ENCODE peak calls at places on chromosomes 3 and 15, in four cellular contexts. I, D, Y and L are unnamed samples. For H3K4me1 and H3K27me3, the result is how much of the 10 kb centered on the place peaks cover.

GRCh38 chr15:64356443-64357040 is 569 bp upstream of the CSNK1G1 start:
- ATAC-seq in D (peak), I (no peak), Y (peak), L (peak)

GRCh38 chr15:84946772-84947489 is 34.7 kb upstream of the PDE8A start:
- ATAC-seq in D (no peak), I (no peak), Y (no peak), L (no peak)

GRCh38 chr15:66524801-66525200 is 19.7 kb downstream of the ZWILCH start:
- ATAC-seq in I (no peak), D (no peak), Y (no peak), L (no peak)

GRCh38 chr15:70826634-70827033 is 27.3 kb downstream of the LARP6 start:
- ATAC-seq in Y (peak), D (peak), I (no peak), L (peak)

GRCh38 chr3:149376728-149377407 is 581 bp downstream of the TM4SF1 start:
- ATAC-seq in Y (no peak), I (no peak), D (no peak), L (no peak)

GRCh38 chr3:41188291-41188690 is 11.0 kb upstream of the CTNNB1 start:
- ATAC-seq in D (no peak), Y (no peak), I (no peak), L (no peak)

GRCh38 chr3:12235691-12236090 is 53.2 kb upstream of the PPARG start:
- ATAC-seq in Y (peak), I (no peak), D (no peak), L (no peak)

GRCh38 chr15:78130466-78131294 is 565 bp downstream of the CIB2 start:
- ATAC-seq in I (peak), Y (no peak), D (no peak), L (peak)

GRCh38 chr3:196948442-196949365 is 6.4 kb upstream of the NCBP2 start:
- ATAC-seq in Y (peak), I (no peak), D (no peak), L (no peak)

GRCh38 chr15:23616536-23616935 is 31.1 kb downstream of the MAGEL2 start:
- ATAC-seq in D (no peak), I (no peak), Y (no peak), L (no peak)

GRCh38 chr15:73317651-73318462 is 50.9 kb downstream of the HCN4 start:
- ATAC-seq in I (no peak), Y (no peak), D (no peak), L (no peak)

GRCh38 chr3:179158336-179159039 is 10.3 kb downstream of the PIK3CA start:
- ATAC-seq in D (no peak), I (no peak), Y (no peak), L (no peak)

GRCh38 chr3:123297627-123297899 is 95.8 kb downstream of the SEC22A start:
- ATAC-seq in D (no peak), Y (no peak), I (no peak), L (no peak)

GRCh38 chr3:127678611-127679533 is 6.1 kb downstream of the ABTB1 start:
- ATAC-seq in Y (no peak), D (no peak), I (no peak), L (no peak)

GRCh38 chr3:152236741-152237140 is 32.0 kb upstream of the MBNL1 start:
- ATAC-seq in Y (no peak), D (no peak), I (peak), L (no peak)

GRCh38 chr15:98548172-98548971 is 100.0 kb upstream of the IGF1R start:
- ATAC-seq in I (peak), D (peak), Y (peak), L (peak)

GRCh38 chr3:77541203-77541922 is 501.5 kb downstream of the ROBO2 start:
- ATAC-seq in I (no peak), Y (no peak), D (peak), L (no peak)

GRCh38 chr3:115072265-115073008 is 74.7 kb downstream of the ZBTB20 start:
- ATAC-seq in Y (peak), D (no peak), I (no peak), L (peak)

GRCh38 chr15:48939686-48940085 is 24.0 kb downstream of the SHC4 start:
- ATAC-seq in D (no peak), Y (peak), I (no peak), L (no peak)

GRCh38 chr15:96703087-96703486 is 372.6 kb downstream of the NR2F2 start:
- ATAC-seq in I (no peak), D (no peak), Y (peak), L (no peak)
- H3K4me1 ChIP-seq in I (under half), D (under half), Y (under half), L (under half)

DNA sequence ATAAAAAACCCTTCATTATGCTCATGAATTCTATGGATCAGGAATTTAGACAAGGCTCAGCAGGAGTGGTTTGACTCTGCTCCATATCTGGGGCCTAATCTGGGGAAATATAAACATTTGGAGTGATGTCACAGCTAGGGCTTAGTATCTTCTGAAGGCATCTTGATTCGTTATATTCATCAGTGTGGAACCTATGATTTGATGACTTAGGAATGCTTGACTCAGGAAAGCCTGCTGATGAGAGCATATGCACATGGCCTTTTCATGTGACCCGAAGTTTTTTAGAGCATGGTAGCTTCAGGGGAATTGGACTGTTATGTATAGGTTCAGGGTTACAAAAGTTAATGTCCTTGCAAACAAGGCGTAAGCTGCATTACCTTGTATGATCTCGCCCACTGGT is 184.9 kb upstream of the LRRC3B start:
- ATAC-seq in Y (peak), I (no peak), D (no peak), L (no peak)
- H3K27me3 ChIP-seq in Y (under half), I (under half), D (under half), L (under half)

GRCh38 chr15:82833283-82833682 is 23.9 kb downstream of the WHAMM start:
- ATAC-seq in I (no peak), Y (no peak), D (peak), L (no peak)

GRCh38 chr15:82830427-82831173 is 21.2 kb downstream of the WHAMM start:
- ATAC-seq in I (no peak), Y (no peak), D (no peak), L (no peak)

GRCh38 chr15:82832601-82833209 is 23.3 kb downstream of the WHAMM start:
- ATAC-seq in Y (peak), I (peak), D (peak), L (no peak)

GRCh38 chr15:82829234-82829633 is 19.8 kb downstream of the WHAMM start:
- ATAC-seq in I (no peak), Y (no peak), D (no peak), L (no peak)

DNA sequence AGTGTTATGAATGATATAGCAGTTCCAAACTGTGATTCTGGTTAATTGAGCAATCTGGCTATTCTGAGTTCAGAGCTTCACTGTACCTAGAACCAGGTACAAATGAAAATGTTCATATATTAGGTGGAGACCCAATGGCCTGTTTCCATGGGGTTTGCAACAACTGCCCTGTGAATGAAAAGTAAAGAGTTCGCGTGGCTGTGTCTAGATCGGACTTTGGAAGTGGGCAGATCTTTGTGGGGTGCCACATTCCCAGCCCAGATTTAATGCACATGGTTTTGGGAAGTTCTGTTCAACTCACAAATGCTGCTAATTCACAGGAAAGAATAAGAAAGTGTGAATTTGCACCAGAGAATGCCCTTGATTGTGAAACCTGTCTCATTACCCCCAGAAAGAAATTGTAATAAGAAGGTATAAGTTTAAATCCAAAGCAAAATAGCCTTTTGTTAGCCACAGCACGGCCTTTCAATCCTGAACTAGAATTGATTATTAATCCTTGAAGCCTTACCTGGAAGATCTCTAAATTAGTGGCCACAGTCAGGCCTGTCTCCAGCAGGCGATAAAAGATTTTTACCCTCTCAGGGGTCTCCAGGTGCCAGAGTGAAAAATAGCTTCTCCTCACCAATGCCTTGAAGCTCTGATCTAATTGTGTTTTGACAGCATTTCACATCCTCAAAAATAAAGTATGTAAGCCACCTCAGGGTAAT is 22.6 kb downstream of the WHAMM start:
- ATAC-seq in D (no peak), Y (no peak), I (no peak), L (no peak)
- H3K4me1 ChIP-seq in D (under half), Y (under half), I (under half), L (under half)

GRCh38 chr3:13715167-13715954 is 164.5 kb downstream of the WNT7A start:
- ATAC-seq in D (no peak), I (no peak), Y (no peak), L (no peak)

GRCh38 chr3:13716540-13717221 is 163.2 kb downstream of the WNT7A start:
- ATAC-seq in I (no peak), D (no peak), Y (no peak), L (no peak)

GRCh38 chr3:13717222-13717573 is 162.7 kb downstream of the WNT7A start:
- ATAC-seq in I (no peak), D (no peak), Y (no peak), L (no peak)

GRCh38 chr3:13714251-13714916 is 165.5 kb downstream of the FBLN2 start:
- ATAC-seq in Y (no peak), D (no peak), I (no peak), L (no peak)

DNA sequence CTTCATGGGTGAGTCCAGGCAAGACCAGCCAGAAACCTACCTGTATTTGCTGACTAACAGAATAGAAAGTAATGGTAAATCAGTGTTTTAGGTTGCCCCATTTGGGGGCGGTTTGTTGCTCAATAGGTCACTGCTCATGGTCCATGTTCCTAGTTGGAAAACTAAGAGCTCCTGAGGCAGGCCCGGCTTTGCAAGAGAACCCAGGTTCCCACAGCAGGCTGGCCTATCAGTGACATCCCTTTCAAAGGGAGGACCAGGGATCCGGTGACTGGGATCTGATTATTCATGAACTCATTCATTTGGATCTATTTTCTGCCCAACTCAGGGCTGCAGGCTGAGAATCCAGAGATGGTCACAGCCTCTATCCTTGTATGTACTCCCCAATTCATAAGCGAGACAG is 163.9 kb downstream of the WNT7A start:
- ATAC-seq in D (no peak), I (no peak), Y (no peak), L (no peak)
- H3K27me3 ChIP-seq in D (under half), I (under half), Y (under half), L (under half)

DNA sequence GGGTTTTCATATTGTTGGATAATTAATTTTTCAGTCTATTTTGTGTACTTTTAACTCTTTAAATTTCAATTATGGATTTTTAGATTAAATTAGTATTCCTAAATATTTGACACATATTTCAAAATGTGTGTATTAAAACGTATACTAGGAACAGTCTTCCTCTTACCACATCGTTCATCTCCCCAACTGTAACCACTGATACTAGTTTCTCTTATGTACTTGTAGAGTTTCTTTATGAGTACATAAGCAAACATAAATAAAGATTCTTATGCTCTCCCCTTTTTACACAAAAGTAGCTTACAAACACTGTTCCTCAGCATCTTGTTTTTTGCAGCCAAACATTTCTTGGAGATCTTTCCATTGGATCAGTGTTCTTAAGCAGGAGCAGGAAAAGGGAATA is 45.9 kb downstream of the CMSS1 start:
- ATAC-seq in Y (no peak), I (no peak), D (no peak), L (no peak)
- H3K4me1 ChIP-seq in Y (under half), I (under half), D (under half), L (under half)

GRCh38 chr15:89369548-89369947 is 34.9 kb upstream of the POLG start:
- ATAC-seq in D (no peak), I (no peak), Y (no peak), L (no peak)

GRCh38 chr15:89374116-89375004 is 39.7 kb upstream of the POLG start:
- ATAC-seq in Y (no peak), I (no peak), D (no peak), L (no peak)

GRCh38 chr15:89371145-89372044 is 36.8 kb upstream of the POLG start:
- ATAC-seq in I (no peak), D (peak), Y (peak), L (peak)

GRCh38 chr15:89370120-89371077 is 35.8 kb upstream of the POLG start:
- ATAC-seq in I (no peak), D (no peak), Y (no peak), L (no peak)

DNA sequence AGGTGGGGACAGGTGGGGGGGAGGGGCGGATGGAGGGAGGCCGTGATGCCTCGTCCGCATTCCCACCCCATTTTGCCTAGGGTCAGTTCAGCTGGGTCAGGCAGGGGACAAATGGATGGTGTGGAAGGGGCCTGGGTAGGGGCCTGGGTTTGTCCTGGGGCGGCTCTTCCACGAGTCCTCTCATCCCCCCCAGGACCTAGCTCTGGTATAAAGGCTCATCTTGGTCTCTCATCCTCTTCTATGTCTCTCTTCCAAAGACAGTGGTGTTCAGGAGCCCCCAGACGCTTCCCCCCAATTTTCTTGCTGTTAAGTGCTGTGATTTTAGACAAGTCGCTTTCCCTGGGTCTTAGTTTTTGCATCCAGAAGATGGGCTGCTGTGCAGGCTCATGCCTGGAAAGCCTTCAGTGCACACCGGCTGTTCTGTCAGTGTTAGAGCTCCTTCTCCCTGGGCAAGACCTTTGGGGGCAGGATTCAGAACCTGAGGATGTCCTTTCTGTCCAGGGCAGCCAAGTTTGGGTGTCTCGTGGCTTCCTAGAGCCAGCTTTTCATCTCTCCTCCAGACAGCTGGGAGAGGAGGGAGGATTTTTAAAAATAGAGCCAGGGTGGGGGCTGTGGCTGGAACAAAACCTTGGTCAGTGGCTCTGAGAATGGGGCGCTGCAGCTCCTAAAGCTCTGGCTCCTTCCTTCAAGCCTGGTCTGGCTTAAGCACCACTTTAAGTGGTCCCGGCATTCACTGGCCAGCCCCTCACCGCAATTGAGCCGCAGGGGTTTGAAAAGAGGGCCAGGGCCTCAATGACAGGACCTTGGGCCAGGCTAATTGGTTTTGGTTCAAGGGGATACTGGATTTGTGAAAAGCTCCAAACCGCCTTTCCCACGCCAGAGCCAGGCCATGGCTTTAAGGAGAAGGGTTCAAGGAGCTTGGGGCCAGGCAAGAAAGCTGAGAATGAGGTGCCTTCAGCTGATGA is 37.7 kb upstream of the POLG start:
- ATAC-seq in D (no peak), Y (no peak), I (no peak), L (no peak)
- H3K27me3 ChIP-seq in D (half or more), Y (half or more), I (under half), L (half or more)

DNA sequence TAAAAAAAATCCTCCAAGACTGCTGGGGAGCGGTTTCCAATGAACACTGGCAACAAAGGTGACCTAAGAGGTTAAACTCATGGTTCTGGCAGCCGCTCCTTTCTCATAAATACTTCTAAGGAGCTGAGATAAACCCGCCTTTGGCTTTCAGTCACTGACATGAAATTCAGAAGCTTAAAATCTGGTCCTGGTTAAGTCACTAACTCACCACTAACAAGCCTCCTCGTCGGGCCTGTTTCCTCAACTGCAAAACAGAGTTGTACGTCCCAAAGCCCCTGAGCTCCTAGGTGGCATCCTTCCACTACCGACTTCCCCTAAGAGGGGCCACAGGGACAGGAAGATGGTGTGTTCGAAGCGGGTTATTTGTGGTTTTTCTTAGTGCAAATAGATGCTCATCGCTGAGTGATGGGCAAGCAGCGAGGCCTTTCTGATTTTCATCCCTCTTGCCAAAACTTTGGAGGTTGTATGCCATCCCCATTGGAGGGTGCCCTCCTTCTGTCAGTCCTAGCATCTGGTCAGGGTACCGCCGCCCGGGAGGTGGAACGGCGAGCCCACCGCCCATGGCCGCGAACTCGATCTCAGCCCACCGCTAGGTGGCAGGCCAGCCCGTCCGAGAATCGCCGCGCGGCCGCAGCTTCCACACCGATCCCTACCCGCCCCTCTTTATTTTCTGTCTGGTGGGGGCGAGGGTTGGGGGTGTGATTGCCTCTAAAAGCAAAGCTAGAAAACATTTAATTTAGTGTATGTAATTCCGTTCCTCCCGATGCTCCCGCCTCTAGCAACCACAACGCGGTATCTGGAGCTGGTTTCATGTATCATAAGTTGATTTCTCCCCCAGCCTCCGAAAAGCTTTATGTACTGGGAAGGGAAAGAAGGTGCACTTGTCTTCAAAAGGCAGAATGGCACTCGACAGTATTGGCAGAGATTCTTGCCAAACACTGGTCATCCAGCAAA is 4.5 kb downstream of the BCL6 start:
- ATAC-seq in Y (no peak), I (no peak), D (peak), L (no peak)
- H3K4me1 ChIP-seq in Y (under half), I (under half), D (half or more), L (under half)

GRCh38 chr3:126664591-126665214 is 9.8 kb upstream of the TXNRD3 start:
- ATAC-seq in I (no peak), Y (no peak), D (no peak), L (no peak)

GRCh38 chr3:126663257-126663656 is 8.3 kb upstream of the TXNRD3 start:
- ATAC-seq in D (no peak), Y (no peak), I (no peak), L (no peak)

GRCh38 chr3:126661965-126662364 is 7.0 kb upstream of the TXNRD3 start:
- ATAC-seq in Y (no peak), D (no peak), I (no peak), L (no peak)

GRCh38 chr3:126665221-126665936 is 10.5 kb upstream of the TXNRD3 start:
- ATAC-seq in I (no peak), D (no peak), Y (no peak), L (no peak)

GRCh38 chr3:126663750-126664149 is 8.8 kb upstream of the TXNRD3 start:
- ATAC-seq in D (no peak), I (no peak), Y (no peak), L (no peak)
- H3K27me3 ChIP-seq in D (under half), I (under half), Y (under half), L (half or more)

DNA sequence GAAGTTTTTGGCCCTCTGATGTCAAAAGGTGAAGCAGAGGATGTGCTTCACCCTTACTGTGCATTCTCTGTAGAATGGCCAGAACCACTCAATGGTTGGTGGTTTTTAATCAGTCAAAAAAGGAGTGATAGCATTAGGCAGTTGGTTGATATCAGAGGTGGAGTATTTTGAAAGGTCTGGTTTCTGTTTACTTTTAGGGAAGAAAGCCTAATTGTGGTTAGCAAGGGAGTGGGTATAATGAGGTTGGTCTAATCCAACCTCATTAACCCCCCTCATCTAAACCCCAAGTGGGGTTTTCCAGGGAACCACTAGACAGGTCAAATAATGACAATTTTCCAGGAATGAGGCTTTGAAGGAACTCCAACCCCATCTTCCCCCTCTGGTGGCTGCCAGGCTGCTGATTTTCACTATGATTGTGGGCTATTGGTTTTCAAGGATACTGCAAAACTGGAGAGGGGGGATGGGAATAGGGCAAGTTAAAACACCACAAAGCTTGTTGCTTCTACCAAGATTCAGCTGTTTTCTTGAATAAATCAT is 10.5 kb upstream of the ZNF662 start:
- ATAC-seq in D (no peak), I (no peak), Y (no peak), L (no peak)
- H3K4me1 ChIP-seq in D (under half), I (under half), Y (under half), L (under half)